ENCODE peak calls at places on chromosomes 11 and 22, in six cellular contexts. T, A, W, M, D and X are unnamed samples.

GRCh38 chr11:113476553-113476952 is 1.4 kb upstream of the DRD2 start:
- DNase-seq in D (no peak), T (no peak), M (no peak), W (no peak), A (no peak), X (no peak)

GRCh38 chr11:416757-417621 is 2.2 kb upstream of the SIGIRR start:
- DNase-seq in D (peak; percentile 14), W (no peak), A (peak; percentile 80), M (peak; percentile 85), T (peak; percentile 53), X (peak; percentile 80)

GRCh38 chr11:79193663-79194062 is 247.2 kb downstream of the TENM4 start:
- DNase-seq in A (no peak), D (no peak), M (no peak), W (no peak), T (no peak), X (no peak)

GRCh38 chr11:130849215-130849568 is 67.1 kb downstream of the SNX19 start:
- DNase-seq in T (no peak), D (peak; percentile 75), A (no peak), W (peak; percentile 34), M (no peak), X (no peak)

GRCh38 chr22:46657996-46658947 is 38.1 kb downstream of the GRAMD4 start:
- DNase-seq in D (no peak), W (no peak), T (no peak), M (no peak), A (no peak), X (no peak)

GRCh38 chr11:2302844-2303626 is 1.2 kb downstream of the TSPAN32 start:
- DNase-seq in W (no peak), A (peak; percentile 40), D (no peak), T (no peak), M (peak; percentile 73), X (no peak)

GRCh38 chr11:117146521-117146920 is 2.4 kb downstream of the PAFAH1B2 start:
- DNase-seq in A (no peak), W (peak; percentile 30), T (no peak), M (no peak), D (peak; percentile 53), X (no peak)

GRCh38 chr11:70473873-70474690 is 75.8 kb downstream of the CTTN start:
- DNase-seq in T (no peak), M (no peak), D (no peak), W (no peak), A (no peak), X (no peak)

GRCh38 chr11:19323502-19323901 is 82.8 kb upstream of the E2F8 start:
- DNase-seq in A (no peak), T (no peak), W (no peak), D (peak; percentile 41), M (no peak), X (no peak)

GRCh38 chr11:133832096-133833081 is 12.9 kb downstream of the SPATA19 start:
- DNase-seq in W (no peak), D (no peak), A (no peak), M (no peak), T (no peak), X (no peak)

GRCh38 chr22:37746366-37747089 is 49.7 kb downstream of the TRIOBP start:
- DNase-seq in D (no peak), A (no peak), M (peak; percentile 60), T (peak; percentile 37), W (no peak), X (no peak)

GRCh38 chr22:16915711-16916110 is 90.5 kb upstream of the XKR3 start:
- DNase-seq in A (no peak), D (no peak), W (peak; percentile 76), M (no peak), T (no peak), X (no peak)

GRCh38 chr11:2990617-2991476 is 1.3 kb downstream of the NAP1L4 start:
- DNase-seq in W (peak; percentile 20), A (no peak), T (no peak), D (no peak), M (no peak), X (peak; percentile 37)

GRCh38 chr22:48245119-48245485 is 1482.7 kb downstream of the TBC1D22A start:
- DNase-seq in M (no peak), D (no peak), T (no peak), W (peak; percentile 14), A (no peak), X (no peak)

GRCh38 chr11:10623797-10624761 is 55.6 kb upstream of the LYVE1 start:
- DNase-seq in D (peak; percentile 48), A (no peak), T (no peak), W (peak; percentile 23), M (peak; percentile 80), X (peak; percentile 40)

GRCh38 chr11:69909561-69910518 is 90.6 kb upstream of the FGF3 start:
- DNase-seq in D (no peak), A (no peak), M (peak; percentile 34), W (no peak), T (peak; percentile 60), X (no peak)

GRCh38 chr11:31106963-31107576 is 262.5 kb downstream of the DCDC1 start:
- DNase-seq in M (peak; percentile 47), T (peak; percentile 81), D (peak; percentile 46), W (peak; percentile 11), A (peak; percentile 45), X (peak; percentile 38)

GRCh38 chr11:31236052-31236652 is 133.4 kb downstream of the DCDC1 start:
- DNase-seq in D (peak; percentile 21), M (no peak), A (no peak), T (no peak), W (no peak), X (no peak)